ENCODE peak calls at places on chromosomes 6 and 20, in eight cellular contexts. Y, L, Z, N, X, R, M and S are unnamed samples.

GRCh38 chr6:137697267-137697938 is 169.7 kb upstream of the TNFAIP3 start:
- DNase-seq in Y (peak; percentile 42), R (no peak), Z (no peak), X (no peak), N (no peak), L (peak; percentile 97), M (no peak), S (peak; percentile 58)

GRCh38 chr6:49919935-49920644 is 43.9 kb downstream of the DEFB114 start:
- DNase-seq in X (no peak), N (no peak), Z (no peak), Y (no peak), L (no peak), R (no peak), M (no peak), S (no peak)

GRCh38 chr6:152170702-152171667 is 363.5 kb downstream of the ESR1 start:
- DNase-seq in L (no peak), R (no peak), N (no peak), M (no peak), Y (peak; percentile 82), X (peak; percentile 31), Z (no peak), S (peak; percentile 93)

GRCh38 chr20:5364997-5365597 is 48.3 kb upstream of the PROKR2 start:
- DNase-seq in L (no peak), X (no peak), R (no peak), N (no peak), Y (peak; percentile 14), Z (no peak), M (no peak), S (no peak)

GRCh38 chr20:20343886-20344381 is 24.0 kb upstream of the INSM1 start:
- DNase-seq in Y (no peak), R (no peak), L (no peak), Z (no peak), N (no peak), X (no peak), M (no peak), S (no peak)

GRCh38 chr20:39112196-39112743 is 150.1 kb downstream of the DHX35 start:
- DNase-seq in N (no peak), R (peak; percentile 24), Y (peak; percentile 35), L (peak; percentile 41), X (peak; percentile 71), Z (no peak), M (no peak), S (peak; percentile 59)

GRCh38 chr6:168162366-168162765 is 83.4 kb upstream of the FRMD1 start:
- DNase-seq in Y (no peak), X (no peak), M (no peak), L (no peak), Z (no peak), R (no peak), N (no peak), S (no peak)

GRCh38 chr6:21694168-21694567 is 100.6 kb downstream of the SOX4 start:
- DNase-seq in M (no peak), N (no peak), L (no peak), Y (no peak), R (no peak), X (no peak), Z (no peak), S (no peak)

GRCh38 chr20:57653910-57654309 is 33.7 kb upstream of the ZBP1 start:
- DNase-seq in M (no peak), X (no peak), N (no peak), R (no peak), L (no peak), Z (no peak), Y (no peak), S (no peak)

GRCh38 chr6:91198588-91199255 is 611.9 kb upstream of the MAP3K7 start:
- DNase-seq in N (no peak), L (no peak), M (no peak), R (no peak), Z (no peak), Y (peak; percentile 33), X (no peak), S (no peak)

GRCh38 chr6:32845381-32845884 is 1.6 kb upstream of the PSMB8 start:
- DNase-seq in R (no peak), L (no peak), X (no peak), Z (peak; percentile 68), Y (no peak), M (no peak), N (peak; percentile 76), S (peak; percentile 75)

GRCh38 chr6:30888472-30889137 is 4.3 kb downstream of the DDR1 start:
- DNase-seq in Y (peak; percentile 31), X (no peak), R (no peak), N (no peak), L (no peak), Z (no peak), M (no peak), S (no peak)

GRCh38 chr6:32854376-32855178 is 585 bp downstream of the PSMB9 start:
- DNase-seq in Y (peak; percentile 39), N (peak; percentile 57), X (peak; percentile 59), R (no peak), Z (no peak), M (no peak), L (no peak), S (peak; percentile 76)

GRCh38 chr6:53032853-53033252 is 32.4 kb upstream of the FBXO9 start:
- DNase-seq in M (no peak), X (no peak), R (no peak), Y (peak; percentile 52), N (no peak), L (peak; percentile 22), Z (no peak), S (no peak)

GRCh38 chr6:79630883-79631799 is at the start of gene SH3BGRL2:
- DNase-seq in N (peak; percentile 93), Z (no peak), Y (peak; percentile 72), L (peak; percentile 81), X (peak; percentile 95), M (no peak), R (peak; percentile 71), S (peak; percentile 64)

GRCh38 chr6:11851405-11851804 is 72.8 kb upstream of the ADTRP start:
- DNase-seq in L (no peak), R (no peak), Z (no peak), N (no peak), X (no peak), Y (peak; percentile 71), M (no peak), S (peak; percentile 86)

DNA sequence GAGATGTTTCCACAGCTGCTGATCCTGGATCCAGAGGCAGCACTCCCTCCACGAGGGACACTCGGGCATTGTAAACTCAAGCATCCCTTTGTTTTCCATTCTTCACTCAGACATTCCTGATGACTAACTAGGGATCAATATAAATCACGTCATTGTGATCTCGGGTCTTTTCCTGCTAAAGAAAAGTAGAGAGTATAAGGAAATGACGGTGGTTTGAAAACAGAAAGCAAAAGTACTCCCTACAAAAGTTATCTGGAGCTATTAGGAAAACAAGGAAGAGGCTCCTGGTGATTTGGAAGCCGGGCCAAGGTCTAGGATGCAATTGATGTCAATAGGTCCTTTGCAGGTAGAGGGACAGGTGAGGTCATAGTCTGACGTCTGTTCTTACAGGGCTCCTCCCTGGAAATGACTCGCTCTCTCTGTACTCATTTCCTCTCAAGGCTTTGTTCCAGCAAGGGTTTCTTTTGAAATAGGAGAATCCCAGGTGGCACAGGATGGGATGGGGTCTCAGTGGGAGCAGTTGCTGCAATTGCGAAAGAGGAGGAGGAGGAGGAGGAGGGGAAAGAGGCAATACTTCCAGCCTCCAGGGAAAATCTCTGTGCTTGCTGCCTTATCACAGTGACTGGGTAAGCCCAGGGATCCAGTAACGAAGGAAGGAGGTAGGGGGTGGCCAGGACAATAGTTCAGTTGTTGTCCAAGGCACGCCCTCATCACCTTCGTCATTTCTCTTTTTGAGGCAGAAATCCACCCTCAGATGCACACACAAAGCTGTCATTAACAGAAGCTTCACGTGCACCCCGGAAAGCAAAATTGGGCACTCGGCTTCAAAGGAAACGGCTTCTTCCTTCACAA is 222.9 kb downstream of the LY86 start:
- DNase-seq in Z (no peak), N (no peak), R (no peak), Y (peak; percentile 69), X (peak; percentile 65), M (peak; percentile 15), L (peak; percentile 91), S (peak; percentile 33)
- H3K4me3 ChIP-seq in Z (no peak overlapping the region), N (no peak overlapping the region), R (peak overlapping the region; percentile 46), Y (peak overlapping the region; percentile 39), X (peak overlapping the region; percentile 32), M (peak overlapping the region; percentile 53), L (peak overlapping the region; percentile 24), S (peak overlapping the region; percentile 39)

GRCh38 chr20:63383556-63383955 is 22.4 kb upstream of the CHRNA4 start:
- DNase-seq in X (no peak), R (no peak), L (no peak), Z (no peak), Y (no peak), N (no peak), M (no peak), S (no peak)

GRCh38 chr20:63384336-63384735 is 23.2 kb upstream of the CHRNA4 start:
- DNase-seq in R (no peak), Y (no peak), L (no peak), Z (no peak), X (no peak), M (no peak), N (no peak), S (no peak)

GRCh38 chr20:63380346-63380870 is 19.3 kb upstream of the CHRNA4 start:
- DNase-seq in R (no peak), N (no peak), M (no peak), Y (no peak), X (no peak), Z (no peak), L (no peak), S (no peak)

GRCh38 chr20:63382551-63383300 is 21.6 kb upstream of the CHRNA4 start:
- DNase-seq in Z (no peak), X (no peak), R (no peak), M (no peak), L (no peak), Y (no peak), N (no peak), S (no peak)

DNA sequence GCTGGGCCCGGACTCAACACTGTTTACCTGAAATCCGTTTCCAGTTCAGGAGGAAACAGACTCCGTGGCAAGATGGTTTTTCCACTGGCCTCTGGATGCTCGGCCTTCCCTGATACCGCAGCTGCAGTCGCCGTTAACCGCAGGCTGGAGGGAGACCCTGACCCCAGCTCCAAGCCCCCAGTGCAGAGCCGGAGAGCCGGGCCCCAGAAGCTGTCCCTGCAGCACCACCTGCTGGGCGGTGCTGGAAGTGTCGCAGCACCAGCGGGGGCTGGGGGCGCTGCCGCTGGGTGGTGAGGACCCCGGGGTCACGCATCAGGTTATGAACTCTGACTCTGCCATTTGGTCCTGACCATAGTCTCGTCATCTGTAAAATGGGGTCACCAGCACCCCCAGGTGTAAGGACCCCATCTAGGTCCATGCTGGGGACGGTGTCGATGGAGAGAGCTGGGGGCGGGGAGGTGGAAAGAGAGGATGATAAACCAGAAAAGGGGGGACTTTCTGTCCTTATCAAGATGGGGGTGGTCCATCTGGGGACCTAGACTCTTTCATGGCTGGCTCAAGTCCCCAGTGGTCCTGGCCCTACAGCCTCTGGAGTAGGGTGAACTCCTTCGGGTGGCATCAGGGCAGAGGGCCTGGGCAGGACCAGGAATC is 20.8 kb upstream of the CHRNA4 start:
- DNase-seq in X (no peak), M (no peak), Z (no peak), Y (no peak), N (no peak), R (no peak), L (peak; percentile 18), S (no peak)
- TF ChIP-seq CTCF in X (peak; percentile 85), M (peak; percentile 77), Z (peak; percentile 70), Y (peak; percentile 91), N (peak; percentile 71), R (peak; percentile 93), L (peak; percentile 94), S (peak; percentile 89)

GRCh38 chr6:158912591-158912990 is 87.4 kb downstream of the RSPH3 start:
- DNase-seq in N (no peak), X (no peak), L (no peak), M (no peak), R (no peak), Z (no peak), Y (no peak), S (no peak)
- H3K4me3 ChIP-seq in N (no peak overlapping the region), X (no peak overlapping the region), L (no peak overlapping the region), M (no peak overlapping the region), R (no peak overlapping the region), Z (no peak overlapping the region), Y (no peak overlapping the region), S (no peak overlapping the region)

GRCh38 chr6:148508401-148509151 is 165.9 kb downstream of the SASH1 start:
- DNase-seq in Y (peak; percentile 81), Z (no peak), N (no peak), M (no peak), R (no peak), L (peak; percentile 54), X (no peak), S (no peak)
- TF ChIP-seq CTCF in Y (no peak), Z (no peak), N (no peak), M (no peak), R (no peak), L (no peak), X (no peak), S (no peak)